ENCODE peak calls at places on chromosome 3, in four cellular contexts. E, U, F and V are unnamed samples.

GRCh38 chr3:14548321-14548729 is 8.2 kb upstream of the GRIP2 start:
- DNase-seq in E (peak), U (peak), F (peak), V (no peak)

GRCh38 chr3:173993299-173993698 is 595.8 kb downstream of the NLGN1 start:
- DNase-seq in E (no peak), U (peak), F (peak), V (no peak)

GRCh38 chr3:187973977-187974856 is 179.7 kb upstream of the LPP start:
- DNase-seq in E (no peak), U (no peak), F (no peak), V (no peak)

GRCh38 chr3:197362086-197362485 is 63.7 kb upstream of the DLG1 start:
- DNase-seq in E (no peak), U (peak), F (no peak), V (no peak)

GRCh38 chr3:40043444-40043755 is 234.0 kb downstream of the MYRIP start:
- DNase-seq in E (no peak), U (peak), F (peak), V (no peak)

GRCh38 chr3:186108106-186108940 is 566 bp downstream of the ETV5 start:
- DNase-seq in E (no peak), U (peak), F (peak), V (no peak)

GRCh38 chr3:194111336-194111735 is 24.6 kb upstream of the HES1 start:
- DNase-seq in E (no peak), U (no peak), F (no peak), V (no peak)

GRCh38 chr3:17745894-17746293 is 3.5 kb upstream of the TBC1D5 start:
- DNase-seq in E (no peak), U (no peak), F (no peak), V (no peak)

GRCh38 chr3:78839710-78840109 is 928.1 kb downstream of the ROBO1 start:
- DNase-seq in E (no peak), U (no peak), F (peak), V (no peak)

GRCh38 chr3:115595611-115596010 is 27.7 kb upstream of the GAP43 start:
- DNase-seq in E (no peak), U (peak), F (peak), V (peak)

GRCh38 chr3:86282106-86282787 is 708.7 kb downstream of the VGLL3 start:
- DNase-seq in E (no peak), U (no peak), F (no peak), V (no peak)

GRCh38 chr3:190073264-190073663 is 47.4 kb downstream of the P3H2 start:
- DNase-seq in E (no peak), U (no peak), F (no peak), V (no peak)

GRCh38 chr3:11532865-11533490 is 110.7 kb downstream of the VGLL4 start:
- DNase-seq in E (no peak), U (peak), F (peak), V (peak)

GRCh38 chr3:30464381-30464780 is 142.0 kb upstream of the TGFBR2 start:
- DNase-seq in E (no peak), U (no peak), F (no peak), V (no peak)

GRCh38 chr3:52174896-52175295 is 20.7 kb upstream of the POC1A start:
- DNase-seq in E (no peak), U (no peak), F (no peak), V (no peak)

GRCh38 chr3:113287818-113288648 is 76.7 kb downstream of the BOC start:
- DNase-seq in E (peak), U (peak), F (peak), V (no peak)

GRCh38 chr3:51340311-51340829 is 44.7 kb upstream of the MANF start:
- DNase-seq in E (no peak), U (peak), F (peak), V (peak)

GRCh38 chr3:42847731-42848130 is 27.9 kb downstream of the CYP8B1 start:
- DNase-seq in E (no peak), U (no peak), F (no peak), V (no peak)

GRCh38 chr3:127775398-127776109 is 46.8 kb downstream of the MGLL start:
- DNase-seq in E (no peak), U (peak), F (peak), V (peak)
- TF ChIP-seq CTCF in E (no peak), U (no peak), F (no peak), V (peak)

GRCh38 chr3:195208631-195209030 is 62.3 kb downstream of the XXYLT1 start:
- DNase-seq in E (no peak), U (no peak), F (no peak), V (no peak)
- H3K4me3 ChIP-seq in E (no peak), U (no peak), F (no peak), V (no peak)

GRCh38 chr3:177817746-177818145 is 620.5 kb upstream of the TBL1XR1 start:
- DNase-seq in E (no peak), U (no peak), F (no peak), V (no peak)

GRCh38 chr3:177813322-177813721 is 616.0 kb upstream of the TBL1XR1 start:
- DNase-seq in E (no peak), U (peak), F (peak), V (no peak)

GRCh38 chr3:177820683-177821316 is 623.5 kb upstream of the TBL1XR1 start:
- DNase-seq in E (no peak), U (peak), F (peak), V (no peak)

GRCh38 chr3:177818712-177819111 is 621.4 kb upstream of the TBL1XR1 start:
- DNase-seq in E (no peak), U (no peak), F (no peak), V (no peak)

DNA sequence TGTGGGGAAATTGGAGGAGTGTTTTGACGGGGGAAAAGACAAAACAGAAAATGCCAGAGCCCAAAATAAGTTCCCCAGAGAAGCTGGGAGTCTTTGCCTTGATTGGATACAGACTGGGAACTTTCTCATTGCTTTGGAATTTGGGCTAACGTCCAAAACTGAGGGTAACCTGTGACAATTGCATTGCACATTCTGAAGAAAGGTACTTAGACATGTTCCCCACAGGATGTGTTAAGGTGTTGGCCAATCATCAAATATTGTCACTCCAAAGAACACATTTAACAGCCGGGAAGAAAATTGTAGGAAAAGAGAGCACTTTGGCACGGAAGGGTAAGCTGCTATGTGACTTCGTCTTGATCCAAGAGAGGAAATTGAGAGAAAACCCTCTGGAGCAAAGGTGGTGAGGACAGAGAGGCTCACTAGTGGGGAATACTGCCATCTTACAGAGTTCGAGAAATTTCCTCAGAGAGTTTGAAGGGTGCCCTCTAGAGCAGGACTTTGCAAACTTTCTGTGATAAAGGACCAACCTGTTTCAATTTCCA is 619.5 kb upstream of the TBL1XR1 start:
- DNase-seq in E (no peak), U (peak), F (peak), V (no peak)
- TF ChIP-seq CTCF in E (no peak), U (peak), F (peak), V (peak)

DNA sequence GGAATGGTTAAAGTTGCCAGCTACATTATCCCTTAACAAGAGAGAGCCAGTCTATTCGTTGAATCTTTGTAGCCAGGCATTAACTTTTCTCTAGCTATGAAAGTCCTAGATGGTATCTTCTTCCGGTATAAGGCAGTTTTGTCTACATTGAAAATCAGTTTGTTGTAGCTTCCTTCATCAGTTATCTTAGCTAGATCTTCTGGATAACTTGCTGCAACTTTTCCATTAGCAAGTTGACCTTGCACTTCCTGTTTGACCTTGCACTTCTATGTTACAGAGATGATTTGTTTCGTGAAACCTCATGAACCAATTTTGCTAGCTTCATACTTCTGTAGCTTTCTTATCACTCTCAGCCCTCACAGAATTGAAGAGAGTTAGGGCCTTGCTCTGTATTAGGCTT is 24.1 kb downstream of the TOPAZ1 start:
- DNase-seq in E (no peak), U (no peak), F (no peak), V (no peak)
- H3K4me3 ChIP-seq in E (no peak), U (no peak), F (no peak), V (no peak)

DNA sequence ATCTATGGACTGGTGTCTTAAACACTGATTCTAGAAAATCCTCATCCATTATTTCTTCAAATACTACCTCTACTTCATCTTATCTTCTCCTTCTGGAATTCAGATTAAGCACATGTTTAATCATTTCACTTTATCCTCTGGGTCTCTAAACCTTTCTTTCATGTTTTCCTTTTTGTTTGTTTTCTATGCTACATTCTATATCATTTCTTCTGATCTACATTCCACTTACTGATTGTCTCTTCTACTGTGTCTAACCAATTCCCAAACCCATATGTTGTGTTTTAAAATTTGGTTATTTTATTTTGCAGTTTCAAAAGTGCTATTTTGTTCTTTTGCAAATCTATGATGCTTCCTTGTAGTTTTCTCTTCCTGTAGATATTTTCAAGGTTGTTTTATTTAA is 31.7 kb downstream of the CCR4 start:
- DNase-seq in E (no peak), U (no peak), F (no peak), V (no peak)
- TF ChIP-seq CTCF in E (no peak), U (no peak), F (no peak), V (no peak)

GRCh38 chr3:47491777-47492176 is 16.0 kb upstream of the SCAP start:
- DNase-seq in E (no peak), U (no peak), F (no peak), V (no peak)
- H3K4me3 ChIP-seq in E (no peak), U (no peak), F (no peak), V (no peak)